ENCODE peak calls at places on chromosomes 16 and 17, in seven cellular contexts. One of them, this sample, is unnamed.

GRCh38 chr17:52128721-52129120 is 29.8 kb downstream of the CA10 start:
- DNase-seq in GM20000: no peak
- DNase-seq in HTR-8/SVneo: no peak
- DNase-seq in activated naive CD4-positive, alpha-beta T cell treated with anti-CD3 and anti-CD28 coated beads, Interleukin-2, amount 50 U/mL, for 72 hours: no peak
- DNase-seq in stimulated activated CD8-positive, alpha-beta memory T cell treated with anti-CD3 and anti-CD28 coated beads, Interleukin-4, amount 100 ng/mL, for 24 hours: no peak
- DNase-seq in left lung: no peak
- DNase-seq in epithelial cell of proximal tubule: no peak
- DNase-seq in this sample: no peak

GRCh38 chr17:15886804-15887203 is 58.1 kb upstream of the ADORA2B start:
- DNase-seq in epithelial cell of proximal tubule: no peak
- DNase-seq in left lung: no peak
- DNase-seq in stimulated activated CD8-positive, alpha-beta memory T cell treated with anti-CD3 and anti-CD28 coated beads, Interleukin-4, amount 100 ng/mL, for 24 hours: no peak
- DNase-seq in GM20000: no peak
- DNase-seq in activated naive CD4-positive, alpha-beta T cell treated with anti-CD3 and anti-CD28 coated beads, Interleukin-2, amount 50 U/mL, for 72 hours: no peak
- DNase-seq in HTR-8/SVneo: no peak
- DNase-seq in this sample: no peak

GRCh38 chr16:14302399-14303181 is 231.5 kb downstream of the MRTFB start:
- DNase-seq in HTR-8/SVneo: no peak
- DNase-seq in epithelial cell of proximal tubule: no peak
- DNase-seq in activated naive CD4-positive, alpha-beta T cell treated with anti-CD3 and anti-CD28 coated beads, Interleukin-2, amount 50 U/mL, for 72 hours: no peak
- DNase-seq in left lung: peak; percentile 77
- DNase-seq in GM20000: peak; percentile 74
- DNase-seq in stimulated activated CD8-positive, alpha-beta memory T cell treated with anti-CD3 and anti-CD28 coated beads, Interleukin-4, amount 100 ng/mL, for 24 hours: no peak
- DNase-seq in this sample: no peak

GRCh38 chr16:76583466-76583865 is 306.3 kb downstream of the CNTNAP4 start:
- DNase-seq in epithelial cell of proximal tubule: no peak
- DNase-seq in GM20000: no peak
- DNase-seq in stimulated activated CD8-positive, alpha-beta memory T cell treated with anti-CD3 and anti-CD28 coated beads, Interleukin-4, amount 100 ng/mL, for 24 hours: no peak
- DNase-seq in HTR-8/SVneo: no peak
- DNase-seq in activated naive CD4-positive, alpha-beta T cell treated with anti-CD3 and anti-CD28 coated beads, Interleukin-2, amount 50 U/mL, for 72 hours: no peak
- DNase-seq in left lung: no peak
- DNase-seq in this sample: no peak

GRCh38 chr16:4266372-4266771 is 6.5 kb downstream of the TFAP4 start:
- DNase-seq in stimulated activated CD8-positive, alpha-beta memory T cell treated with anti-CD3 and anti-CD28 coated beads, Interleukin-4, amount 100 ng/mL, for 24 hours: no peak
- DNase-seq in activated naive CD4-positive, alpha-beta T cell treated with anti-CD3 and anti-CD28 coated beads, Interleukin-2, amount 50 U/mL, for 72 hours: no peak
- DNase-seq in HTR-8/SVneo: peak; percentile 31
- DNase-seq in GM20000: no peak
- DNase-seq in left lung: no peak
- DNase-seq in epithelial cell of proximal tubule: no peak
- DNase-seq in this sample: no peak

GRCh38 chr17:77720946-77721822 is 237.3 kb upstream of the TNRC6C start:
- DNase-seq in activated naive CD4-positive, alpha-beta T cell treated with anti-CD3 and anti-CD28 coated beads, Interleukin-2, amount 50 U/mL, for 72 hours: no peak
- DNase-seq in left lung: no peak
- DNase-seq in epithelial cell of proximal tubule: no peak
- DNase-seq in stimulated activated CD8-positive, alpha-beta memory T cell treated with anti-CD3 and anti-CD28 coated beads, Interleukin-4, amount 100 ng/mL, for 24 hours: no peak
- DNase-seq in GM20000: no peak
- DNase-seq in HTR-8/SVneo: no peak
- DNase-seq in this sample: no peak

GRCh38 chr17:58870747-58871146 is 115.1 kb downstream of the PPM1E start:
- DNase-seq in left lung: no peak
- DNase-seq in activated naive CD4-positive, alpha-beta T cell treated with anti-CD3 and anti-CD28 coated beads, Interleukin-2, amount 50 U/mL, for 72 hours: no peak
- DNase-seq in HTR-8/SVneo: peak; percentile 28
- DNase-seq in GM20000: no peak
- DNase-seq in stimulated activated CD8-positive, alpha-beta memory T cell treated with anti-CD3 and anti-CD28 coated beads, Interleukin-4, amount 100 ng/mL, for 24 hours: no peak
- DNase-seq in epithelial cell of proximal tubule: no peak
- DNase-seq in this sample: no peak

GRCh38 chr17:42163113-42163512 is 8.3 kb upstream of the RAB5C start:
- DNase-seq in epithelial cell of proximal tubule: no peak
- DNase-seq in stimulated activated CD8-positive, alpha-beta memory T cell treated with anti-CD3 and anti-CD28 coated beads, Interleukin-4, amount 100 ng/mL, for 24 hours: no peak
- DNase-seq in activated naive CD4-positive, alpha-beta T cell treated with anti-CD3 and anti-CD28 coated beads, Interleukin-2, amount 50 U/mL, for 72 hours: peak; percentile 80
- DNase-seq in left lung: no peak
- DNase-seq in GM20000: peak; percentile 62
- DNase-seq in HTR-8/SVneo: no peak
- DNase-seq in this sample: no peak

GRCh38 chr16:68069511-68070248 is 15.5 kb upstream of the NFATC3 start:
- DNase-seq in stimulated activated CD8-positive, alpha-beta memory T cell treated with anti-CD3 and anti-CD28 coated beads, Interleukin-4, amount 100 ng/mL, for 24 hours: no peak
- DNase-seq in activated naive CD4-positive, alpha-beta T cell treated with anti-CD3 and anti-CD28 coated beads, Interleukin-2, amount 50 U/mL, for 72 hours: no peak
- DNase-seq in left lung: peak; percentile 65
- DNase-seq in HTR-8/SVneo: no peak
- DNase-seq in epithelial cell of proximal tubule: no peak
- DNase-seq in GM20000: no peak
- DNase-seq in this sample: no peak

This sample was measured in AG04449.